ENCODE peak calls at places on chromosomes 3 and 15, in six cellular contexts. Y, G, J, W, Q and B are unnamed samples. For H3K4me1, the result is how much of the 10 kb centered on the place peaks cover.

GRCh38 chr15:22979069-22979698 is 984 bp downstream of the CYFIP1 start:
- DNase-seq in Y (peak), G (peak), J (peak), W (peak), Q (no peak), B (no peak)

GRCh38 chr15:49370782-49371181 is 52.3 kb upstream of the FGF7 start:
- DNase-seq in Y (no peak), G (peak), J (peak), W (no peak), Q (peak), B (peak)

GRCh38 chr3:35670408-35670807 is 31.1 kb downstream of the ARPP21 start:
- DNase-seq in Y (no peak), G (no peak), J (no peak), W (no peak), Q (no peak), B (no peak)

GRCh38 chr15:40276927-40277326 is 5.9 kb downstream of the ANKRD63 start:
- DNase-seq in Y (no peak), G (no peak), J (no peak), W (no peak), Q (no peak), B (no peak)

GRCh38 chr15:41513282-41514227 is at the start of gene LTK:
- DNase-seq in Y (no peak), G (peak), J (peak), W (no peak), Q (peak), B (no peak)

GRCh38 chr15:38651328-38652038 is 86.9 kb upstream of the RASGRP1 start:
- DNase-seq in Y (no peak), G (no peak), J (peak), W (no peak), Q (no peak), B (no peak)

GRCh38 chr15:87326274-87326673 is 930.3 kb downstream of the NTRK3 start:
- DNase-seq in Y (no peak), G (no peak), J (no peak), W (no peak), Q (no peak), B (no peak)

GRCh38 chr15:31869640-31870335 is 160.5 kb upstream of the CHRNA7 start:
- DNase-seq in Y (no peak), G (no peak), J (peak), W (peak), Q (no peak), B (no peak)

GRCh38 chr3:192917258-192917507 is 473 bp downstream of the MB21D2 start:
- DNase-seq in Y (no peak), G (no peak), J (no peak), W (no peak), Q (no peak), B (no peak)

GRCh38 chr15:34883042-34883441 is 86.5 kb downstream of the AQR start:
- DNase-seq in Y (no peak), G (no peak), J (no peak), W (no peak), Q (no peak), B (no peak)

GRCh38 chr3:175149675-175150074 is 290.5 kb downstream of the NAALADL2 start:
- DNase-seq in Y (no peak), G (peak), J (peak), W (peak), Q (no peak), B (no peak)

GRCh38 chr15:58771621-58772235 is 626 bp downstream of the MINDY2 start:
- DNase-seq in Y (peak), G (no peak), J (peak), W (peak), Q (no peak), B (no peak)

GRCh38 chr3:179842061-179842460 is 189.2 kb downstream of the USP13 start:
- DNase-seq in Y (no peak), G (no peak), J (no peak), W (no peak), Q (no peak), B (no peak)

GRCh38 chr15:77599899-77600298 is 32.8 kb downstream of the LINGO1 start:
- DNase-seq in Y (peak), G (peak), J (peak), W (no peak), Q (peak), B (no peak)

GRCh38 chr15:28984421-28985375 is 98.9 kb downstream of the APBA2 start:
- DNase-seq in Y (no peak), G (peak), J (no peak), W (no peak), Q (no peak), B (no peak)

GRCh38 chr3:46677096-46677702 is 16.3 kb downstream of the ALS2CL start:
- DNase-seq in Y (peak), G (no peak), J (no peak), W (peak), Q (no peak), B (no peak)

GRCh38 chr15:82646250-82647044 is 716 bp downstream of the CPEB1 start:
- DNase-seq in Y (no peak), G (peak), J (no peak), W (peak), Q (no peak), B (no peak)

GRCh38 chr3:97481416-97481815 is 283.1 kb upstream of the ARL6 start:
- DNase-seq in Y (no peak), G (no peak), J (no peak), W (no peak), Q (no peak), B (no peak)

GRCh38 chr15:71660501-71660900 is 149.9 kb upstream of the NR2E3 start:
- DNase-seq in Y (no peak), G (no peak), J (no peak), W (no peak), Q (no peak), B (no peak)

GRCh38 chr15:99170476-99171065 is 65.7 kb downstream of the SYNM start:
- DNase-seq in Y (no peak), G (no peak), J (no peak), W (no peak), Q (no peak), B (no peak)

GRCh38 chr3:43180027-43180426 is 74.1 kb upstream of the POMGNT2 start:
- DNase-seq in Y (peak), G (no peak), J (peak), W (peak), Q (no peak), B (no peak)

GRCh38 chr15:70096215-70096974 is 1.3 kb downstream of the TLE3 start:
- DNase-seq in Y (peak), G (peak), J (peak), W (peak), Q (no peak), B (no peak)

GRCh38 chr3:194194051-194194756 is 58.3 kb downstream of the HES1 start:
- DNase-seq in Y (no peak), G (no peak), J (no peak), W (no peak), Q (no peak), B (no peak)

GRCh38 chr3:170741756-170742530 is 128.1 kb downstream of the RPL22L1 start:
- DNase-seq in Y (no peak), G (no peak), J (no peak), W (no peak), Q (no peak), B (no peak)

GRCh38 chr3:123843668-123844067 is 40.5 kb downstream of the MYLK start:
- DNase-seq in Y (no peak), G (no peak), J (no peak), W (no peak), Q (no peak), B (no peak)

GRCh38 chr15:99074446-99074845 is 30.4 kb upstream of the SYNM start:
- DNase-seq in Y (no peak), G (no peak), J (no peak), W (no peak), Q (no peak), B (no peak)

GRCh38 chr15:70093481-70094309 is 4.0 kb downstream of the TLE3 start:
- DNase-seq in Y (no peak), G (no peak), J (peak), W (peak), Q (no peak), B (no peak)

GRCh38 chr3:188294823-188295487 is 141.0 kb downstream of the LPP start:
- DNase-seq in Y (no peak), G (no peak), J (peak), W (peak), Q (peak), B (peak)

GRCh38 chr3:195031574-195032003 is 239.4 kb downstream of the XXYLT1 start:
- DNase-seq in Y (no peak), G (no peak), J (no peak), W (no peak), Q (no peak), B (no peak)

GRCh38 chr3:100465871-100466777 is 26.3 kb upstream of the TMEM45A start:
- DNase-seq in Y (no peak), G (no peak), J (no peak), W (no peak), Q (no peak), B (no peak)

GRCh38 chr15:46636220-46636619 is 1001.4 kb downstream of the SQOR start:
- DNase-seq in Y (no peak), G (peak), J (no peak), W (no peak), Q (no peak), B (no peak)

GRCh38 chr15:31136016-31136415 is 34.5 kb upstream of the TRPM1 start:
- DNase-seq in Y (no peak), G (no peak), J (no peak), W (no peak), Q (no peak), B (no peak)

GRCh38 chr3:11195201-11195600 is 40.9 kb downstream of the HRH1 start:
- DNase-seq in Y (no peak), G (no peak), J (no peak), W (no peak), Q (no peak), B (no peak)

GRCh38 chr3:146337991-146338390 is 87.1 kb upstream of the PLSCR4 start:
- DNase-seq in Y (no peak), G (no peak), J (no peak), W (no peak), Q (no peak), B (no peak)

GRCh38 chr3:112514527-112515128 is 15.4 kb upstream of the BTLA start:
- DNase-seq in Y (no peak), G (no peak), J (no peak), W (no peak), Q (no peak), B (no peak)

GRCh38 chr3:94423566-94423965 is 360.7 kb downstream of the NSUN3 start:
- DNase-seq in Y (no peak), G (no peak), J (no peak), W (no peak), Q (no peak), B (no peak)

GRCh38 chr3:36891651-36892268 is 53.1 kb downstream of the TRANK1 start:
- DNase-seq in Y (peak), G (no peak), J (no peak), W (peak), Q (no peak), B (no peak)

GRCh38 chr15:72994778-72995177 is 57.5 kb upstream of the NEO1 start:
- DNase-seq in Y (no peak), G (no peak), J (peak), W (no peak), Q (no peak), B (no peak)

GRCh38 chr3:69200384-69201068 is 78.1 kb upstream of the LMOD3 start:
- DNase-seq in Y (no peak), G (peak), J (peak), W (peak), Q (no peak), B (no peak)

GRCh38 chr3:101133638-101134037 is 140.4 kb upstream of the ABI3BP start:
- DNase-seq in Y (no peak), G (no peak), J (peak), W (no peak), Q (no peak), B (no peak)

GRCh38 chr3:63974451-63974850 is 48.8 kb downstream of the PSMD6 start:
- DNase-seq in Y (no peak), G (no peak), J (no peak), W (no peak), Q (no peak), B (no peak)

GRCh38 chr3:63973406-63973805 is 49.9 kb downstream of the PSMD6 start:
- DNase-seq in Y (no peak), G (no peak), J (no peak), W (no peak), Q (no peak), B (no peak)

GRCh38 chr3:63972196-63972595 is 51.1 kb downstream of the PSMD6 start:
- DNase-seq in Y (no peak), G (no peak), J (no peak), W (no peak), Q (no peak), B (no peak)

GRCh38 chr3:63970596-63971468 is 52.5 kb downstream of the PSMD6 start:
- DNase-seq in Y (no peak), G (peak), J (no peak), W (peak), Q (no peak), B (no peak)

DNA sequence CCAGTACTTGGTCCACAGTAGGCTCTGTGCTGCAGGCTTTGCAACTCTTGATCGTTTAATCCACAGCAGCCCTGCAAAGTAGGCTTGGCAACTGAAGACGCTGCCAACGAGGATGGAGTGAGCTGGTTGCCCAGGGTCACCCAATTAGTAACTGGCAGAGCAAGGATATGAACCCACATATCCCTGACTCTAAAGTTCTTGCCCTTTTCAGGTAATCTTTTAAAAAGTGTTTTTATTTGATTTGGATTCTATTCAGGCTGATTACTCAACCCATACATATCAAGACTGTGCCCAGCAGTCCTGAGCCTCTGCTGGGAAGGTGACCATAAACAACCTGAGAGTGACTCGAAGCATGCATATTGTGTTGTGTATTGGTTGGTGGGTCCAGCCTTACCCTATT is 50.3 kb downstream of the PSMD6 start:
- DNase-seq in Y (no peak), G (no peak), J (no peak), W (peak), Q (no peak), B (no peak)
- H3K4me1 ChIP-seq in Y (under half), G (under half), J (under half), W (half or more), Q (under half), B (under half)

DNA sequence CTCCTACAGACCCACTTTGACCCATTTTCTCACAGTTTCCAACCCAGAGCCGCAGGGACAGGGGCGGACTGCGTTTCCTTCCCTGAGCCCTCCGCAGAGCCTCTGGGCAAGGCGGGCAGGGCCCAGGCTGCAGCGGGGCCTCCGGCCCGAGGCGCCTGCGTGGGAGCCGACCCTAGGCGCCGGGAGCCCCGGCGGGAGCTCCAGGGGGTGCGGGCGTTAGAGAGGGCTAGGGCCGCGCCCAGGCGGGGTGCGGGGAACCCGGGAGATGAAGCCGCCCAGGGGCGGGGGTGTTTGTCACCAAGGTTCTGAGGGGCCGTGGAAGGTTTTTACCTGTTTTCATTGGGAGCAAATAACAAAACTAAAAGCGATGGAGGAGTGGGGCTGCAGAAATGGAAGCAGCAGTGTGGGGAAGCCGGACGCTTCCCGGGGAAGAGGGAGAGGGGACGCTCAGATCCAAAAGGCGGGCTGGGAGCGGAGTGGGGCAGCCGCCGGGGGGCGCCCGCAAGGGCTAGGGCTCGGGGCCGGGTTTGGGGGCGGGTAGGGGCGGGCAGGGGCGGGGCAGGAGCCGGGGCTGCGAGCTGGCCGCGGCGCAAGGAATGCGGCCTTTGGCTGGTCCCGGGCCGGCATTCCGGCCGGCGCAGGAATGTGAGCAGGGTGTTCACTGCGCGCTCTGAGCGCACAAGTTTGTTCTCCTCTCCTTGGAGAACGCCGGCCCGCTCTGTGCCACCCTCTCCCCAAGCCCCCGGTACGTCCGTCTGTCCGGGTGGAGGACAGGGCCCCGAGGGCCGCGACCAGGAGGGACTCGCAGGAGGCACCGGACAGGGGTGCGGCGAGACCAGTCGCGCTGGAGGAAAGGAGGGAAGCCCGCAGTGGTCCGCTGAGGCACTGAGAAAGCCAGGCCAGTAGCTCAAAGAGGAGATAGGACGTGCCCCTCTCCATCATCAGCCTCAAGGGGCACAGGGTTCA is 61.1 kb downstream of the AMOTL2 start:
- DNase-seq in Y (peak), G (peak), J (peak), W (peak), Q (no peak), B (no peak)
- H3K4me1 ChIP-seq in Y (under half), G (under half), J (under half), W (half or more), Q (half or more), B (half or more)

GRCh38 chr15:52099654-52100272 is 12.8 kb downstream of the BCL2L10 start:
- DNase-seq in Y (no peak), G (no peak), J (no peak), W (no peak), Q (no peak), B (no peak)

GRCh38 chr15:52102468-52102867 is 10.1 kb downstream of the BCL2L10 start:
- DNase-seq in Y (no peak), G (no peak), J (no peak), W (no peak), Q (no peak), B (no peak)

GRCh38 chr15:52098328-52098727 is 14.2 kb downstream of the BCL2L10 start:
- DNase-seq in Y (no peak), G (no peak), J (peak), W (no peak), Q (no peak), B (no peak)

GRCh38 chr15:52101542-52102340 is 10.8 kb downstream of the BCL2L10 start:
- DNase-seq in Y (no peak), G (no peak), J (no peak), W (no peak), Q (no peak), B (no peak)

GRCh38 chr15:52100807-52101206 is 11.8 kb downstream of the BCL2L10 start:
- DNase-seq in Y (peak), G (no peak), J (peak), W (peak), Q (peak), B (peak)
- H3K4me1 ChIP-seq in Y (under half), G (under half), J (under half), W (under half), Q (under half), B (under half)

GRCh38 chr3:157123621-157124020 is 36.3 kb downstream of the CCNL1 start:
- DNase-seq in Y (no peak), G (no peak), J (no peak), W (no peak), Q (no peak), B (no peak)

GRCh38 chr3:157126365-157126764 is 33.6 kb downstream of the CCNL1 start:
- DNase-seq in Y (no peak), G (no peak), J (no peak), W (no peak), Q (no peak), B (no peak)

GRCh38 chr3:157127268-157127667 is 32.7 kb downstream of the CCNL1 start:
- DNase-seq in Y (no peak), G (no peak), J (no peak), W (no peak), Q (no peak), B (no peak)

GRCh38 chr3:157122116-157122515 is 37.8 kb downstream of the CCNL1 start:
- DNase-seq in Y (no peak), G (no peak), J (peak), W (peak), Q (peak), B (no peak)

GRCh38 chr3:157125101-157125500 is 34.8 kb downstream of the CCNL1 start:
- DNase-seq in Y (no peak), G (peak), J (no peak), W (no peak), Q (no peak), B (no peak)
- H3K4me1 ChIP-seq in Y (under half), G (half or more), J (under half), W (half or more), Q (half or more), B (under half)

DNA sequence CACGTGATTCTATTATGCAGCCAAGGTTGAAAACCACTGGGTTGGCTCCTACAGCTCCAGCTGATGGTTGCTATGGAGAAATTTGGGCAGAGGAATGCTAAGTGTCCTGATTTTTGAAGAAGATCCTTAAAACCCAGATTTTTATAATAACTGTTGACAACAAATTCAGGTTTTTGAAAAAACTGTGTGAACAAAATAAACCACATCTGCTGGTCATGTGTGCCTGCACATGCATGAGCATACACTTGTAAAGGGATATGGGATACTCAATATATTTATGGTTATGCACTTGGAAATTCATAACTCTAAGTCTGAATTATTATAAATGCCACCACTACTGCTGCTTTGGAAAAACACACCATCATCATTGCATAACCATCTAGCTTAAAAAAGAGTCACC is 133.7 kb downstream of the THRB start:
- DNase-seq in Y (no peak), G (no peak), J (no peak), W (no peak), Q (no peak), B (no peak)
- H3K4me1 ChIP-seq in Y (under half), G (under half), J (under half), W (under half), Q (under half), B (under half)

GRCh38 chr3:16512435-16513140 is 911 bp downstream of the RFTN1 start:
- DNase-seq in Y (peak), G (peak), J (no peak), W (peak), Q (no peak), B (no peak)
- H3K4me1 ChIP-seq in Y (under half), G (under half), J (under half), W (under half), Q (under half), B (under half)

GRCh38 chr15:76339302-76340197 is 3.0 kb downstream of the ISL2 start:
- DNase-seq in Y (no peak), G (peak), J (no peak), W (peak), Q (no peak), B (no peak)
- H3K4me1 ChIP-seq in Y (under half), G (under half), J (under half), W (half or more), Q (under half), B (under half)